ENCODE peak calls at places on chromosomes 5 and 9, in four cellular contexts. D is astrocyte, H is neural progenitor cell, Z is DND-41. E is an unnamed sample.

GRCh38 chr9:106534800-106535199 is 328.2 kb upstream of the ZNF462 start:
- DNase-seq in H (no peak), Z (no peak), D (no peak), E (no peak)

GRCh38 chr5:39765381-39765780 is 340.6 kb upstream of the DAB2 start:
- DNase-seq in D (peak; percentile 89), H (no peak), Z (no peak), E (no peak)

GRCh38 chr5:100165309-100165708 is 369.9 kb upstream of the FAM174A start:
- DNase-seq in Z (no peak), D (no peak), H (no peak), E (no peak)

GRCh38 chr9:84002344-84002743 is 21.7 kb downstream of the RMI1 start:
- DNase-seq in H (no peak), D (peak; percentile 16), Z (no peak), E (no peak)

GRCh38 chr9:25415723-25416122 is 262.5 kb downstream of the TUSC1 start:
- DNase-seq in H (no peak), Z (no peak), D (no peak), E (no peak)

GRCh38 chr9:127165096-127165495 is 42.7 kb upstream of the ANGPTL2 start:
- DNase-seq in H (peak; percentile 52), Z (no peak), D (no peak), E (no peak)

GRCh38 chr9:128098017-128098935 is 29.3 kb downstream of the PTGES2 start:
- DNase-seq in H (peak; percentile 97), D (peak; percentile 98), Z (peak; percentile 70), E (peak; percentile 96)

GRCh38 chr5:33690736-33691135 is 201.1 kb downstream of the ADAMTS12 start:
- DNase-seq in Z (no peak), H (no peak), D (peak; percentile 96), E (peak; percentile 89)

GRCh38 chr5:148808864-148809642 is 17.4 kb upstream of the ADRB2 start:
- DNase-seq in H (no peak), Z (no peak), D (no peak), E (no peak)

GRCh38 chr9:124212381-124213050 is 45.2 kb upstream of the NEK6 start:
- DNase-seq in D (peak; percentile 65), Z (no peak), H (no peak), E (no peak)

GRCh38 chr5:73901045-73901444 is 275.0 kb downstream of the ARHGEF28 start:
- DNase-seq in D (peak; percentile 79), Z (no peak), H (peak; percentile 6), E (no peak)

GRCh38 chr9:134253596-134254205 is 72.6 kb upstream of the RXRA start:
- DNase-seq in Z (no peak), H (no peak), D (peak; percentile 42), E (no peak)

GRCh38 chr5:112529525-112529924 is 110.4 kb upstream of the EPB41L4A start:
- DNase-seq in H (peak; percentile 33), D (no peak), Z (no peak), E (no peak)

GRCh38 chr9:137439158-137439714 is 1.9 kb downstream of the ENTPD8 start:
- DNase-seq in H (no peak), D (no peak), Z (no peak), E (no peak)

GRCh38 chr9:133452562-133452961 is 7.2 kb upstream of the CACFD1 start:
- DNase-seq in H (no peak), Z (no peak), D (no peak), E (no peak)

GRCh38 chr5:15021286-15022046 is 149.9 kb upstream of the ANKH start:
- DNase-seq in D (peak; percentile 89), H (no peak), Z (no peak), E (peak; percentile 67)

GRCh38 chr5:160116991-160117390 is 2.3 kb downstream of the PWWP2A start:
- DNase-seq in D (no peak), H (no peak), Z (no peak), E (no peak)

GRCh38 chr5:1490360-1490759 is 33.4 kb downstream of the LPCAT1 start:
- DNase-seq in D (no peak), H (no peak), Z (no peak), E (no peak)
- H3K4me3 ChIP-seq in D (no peak overlapping the region), H (no peak overlapping the region), Z (no peak overlapping the region), E (no peak overlapping the region)

GRCh38 chr5:12242960-12243888 is 339.0 kb upstream of the CTNND2 start:
- DNase-seq in D (peak; percentile 51), Z (no peak), H (no peak), E (no peak)
- H3K4me3 ChIP-seq in D (no peak overlapping the region), Z (no peak overlapping the region), H (no peak overlapping the region), E (no peak overlapping the region)

GRCh38 chr5:62982348-62982747 is 403.7 kb downstream of the LRRC70 start:
- DNase-seq in H (peak; percentile 18), D (no peak), Z (no peak), E (no peak)

GRCh38 chr5:62979472-62979871 is 400.9 kb downstream of the LRRC70 start:
- DNase-seq in H (no peak), Z (no peak), D (no peak), E (no peak)

GRCh38 chr5:62974623-62975022 is 396.0 kb downstream of the LRRC70 start:
- DNase-seq in H (no peak), Z (no peak), D (no peak), E (no peak)

GRCh38 chr5:62980884-62981283 is 402.3 kb downstream of the LRRC70 start:
- DNase-seq in H (no peak), Z (no peak), D (no peak), E (no peak)

DNA sequence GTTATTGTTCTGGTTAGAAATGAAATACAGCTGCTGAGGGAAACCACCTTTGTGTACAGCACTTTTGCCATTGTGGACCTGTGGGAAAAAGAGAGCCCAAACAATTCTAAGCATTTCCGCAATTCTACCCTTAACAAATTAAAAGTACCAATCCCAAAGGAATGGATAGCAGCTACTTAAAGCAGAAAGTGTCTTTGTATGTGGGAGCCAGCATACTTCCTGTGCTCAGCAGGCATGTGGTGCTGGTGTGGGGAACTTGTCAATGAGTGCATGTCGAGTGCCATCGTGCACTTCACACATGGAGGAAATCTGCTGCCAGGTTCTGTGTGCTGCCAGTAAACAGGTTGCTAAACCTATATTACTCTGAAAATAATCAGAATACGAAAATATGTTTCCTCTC is 399.0 kb downstream of the LRRC70 start:
- DNase-seq in Z (no peak), D (no peak), H (peak; percentile 29), E (no peak)
- H3K4me3 ChIP-seq in Z (no peak overlapping the region), D (no peak overlapping the region), H (no peak overlapping the region), E (no peak overlapping the region)

DNA sequence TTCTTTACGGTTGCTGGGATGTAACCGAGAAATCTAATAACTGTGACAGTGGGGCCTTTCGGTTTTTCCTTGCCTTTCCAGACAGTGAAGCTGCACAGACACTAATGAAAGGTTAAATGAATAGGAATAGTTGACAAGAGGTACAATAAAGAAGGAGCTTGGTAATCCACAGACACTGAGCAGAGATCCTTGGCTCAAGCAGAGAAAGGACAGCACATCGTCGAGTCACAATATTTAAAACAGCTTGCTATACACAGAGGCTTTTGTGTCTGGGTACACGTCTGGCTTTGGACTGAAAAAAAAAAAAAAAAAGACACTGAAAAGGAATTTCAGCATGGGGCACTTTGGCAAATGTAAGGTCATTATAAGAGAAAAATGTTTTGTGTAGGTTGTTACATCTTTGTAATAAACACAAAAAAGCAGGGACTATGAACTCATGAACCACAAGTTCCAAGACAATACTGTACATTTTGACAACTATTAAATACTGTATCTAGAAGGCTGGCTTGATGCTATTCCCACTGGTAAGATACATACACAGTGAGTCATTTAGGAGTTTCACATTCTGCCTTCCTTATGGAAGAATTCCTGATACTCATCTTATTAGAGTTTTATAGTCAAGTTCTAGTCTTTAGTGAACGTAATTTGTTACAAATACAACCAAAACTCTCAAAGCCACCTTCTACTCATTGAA is 5.6 kb downstream of the BNC2 start:
- DNase-seq in D (peak; percentile 77), H (no peak), Z (no peak), E (no peak)
- H3K4me3 ChIP-seq in D (peak overlapping the region; percentile 40), H (no peak overlapping the region), Z (no peak overlapping the region), E (no peak overlapping the region)

GRCh38 chr5:5145651-5146529 is 5.8 kb downstream of the ADAMTS16 start:
- DNase-seq in H (no peak), Z (no peak), D (peak; percentile 94), E (no peak)
- H3K4me3 ChIP-seq in H (no peak overlapping the region), Z (no peak overlapping the region), D (peak overlapping the region; percentile 51), E (no peak overlapping the region)

GRCh38 chr5:158951951-158952545 is 147.7 kb downstream of the EBF1 start:
- DNase-seq in H (peak; percentile 61), Z (no peak), D (no peak), E (no peak)
- H3K4me3 ChIP-seq in H (peak overlapping the region; percentile 22), Z (no peak overlapping the region), D (no peak overlapping the region), E (no peak overlapping the region)

GRCh38 chr5:140632366-140633080 is 452 bp downstream of the CD14 start:
- DNase-seq in Z (no peak), D (peak; percentile 59), H (no peak), E (no peak)
- H3K4me3 ChIP-seq in Z (no peak overlapping the region), D (peak overlapping the region; percentile 60), H (no peak overlapping the region), E (peak overlapping the region; percentile 56)

GRCh38 chr9:34628656-34629491 is at the start of gene ARID3C:
- DNase-seq in D (no peak), Z (no peak), H (peak; percentile 80), E (no peak)
- H3K4me3 ChIP-seq in D (peak within 1 kb of the TSS; percentile 37), Z (no peak within 1 kb of the TSS), H (peak within 1 kb of the TSS; percentile 66), E (peak within 1 kb of the TSS; percentile 39)